ENCODE peak calls at places on chromosomes 16 and 17, in four cellular contexts. E, S, T and Q are unnamed samples.
A peak's percentile ranks its signal among the peaks of the same experiment; 100 is the strongest.

GRCh38 chr16:53504161-53504663 is 1.2 kb upstream of the AKTIP start:
- DNase-seq in S (peak; percentile 31), E (peak; percentile 27), T (peak; percentile 61), Q (peak; percentile 44)

GRCh38 chr17:63961355-63962207 is 11.1 kb downstream of the SCN4A start:
- DNase-seq in T (peak; percentile 63), S (peak; percentile 53), E (peak; percentile 91), Q (peak; percentile 74)

GRCh38 chr16:72902276-72902675 is 145.7 kb downstream of the ZFHX3 start:
- DNase-seq in S (no peak), E (no peak), T (no peak), Q (no peak)

GRCh38 chr16:89720859-89721643 is at the start of the genes VPS9D1 and ZNF276:
- DNase-seq in E (peak; percentile 93), S (peak; percentile 69), T (peak; percentile 61), Q (peak; percentile 80)

GRCh38 chr16:77961811-77962210 is 60.5 kb upstream of the CLEC3A start:
- DNase-seq in S (peak; percentile 59), E (no peak), T (no peak), Q (peak; percentile 1)

GRCh38 chr17:1478418-1478817 is 14.1 kb downstream of the MYO1C start:
- DNase-seq in E (no peak), T (no peak), S (no peak), Q (no peak)

GRCh38 chr17:1592751-1593629 is 30.4 kb upstream of the PITPNA start:
- DNase-seq in T (no peak), E (no peak), S (no peak), Q (no peak)

GRCh38 chr16:50534556-50534955 is 13.6 kb upstream of the NKD1 start:
- DNase-seq in S (no peak), E (no peak), T (no peak), Q (no peak)

GRCh38 chr17:1058423-1059130 is 61.6 kb downstream of the TIMM22 start:
- DNase-seq in T (peak; percentile 27), S (peak; percentile 35), E (no peak), Q (peak; percentile 42)

GRCh38 chr17:42667088-42667951 is 8.2 kb downstream of the TUBG2 start:
- DNase-seq in E (no peak), T (no peak), S (peak; percentile 73), Q (peak; percentile 98)

DNA sequence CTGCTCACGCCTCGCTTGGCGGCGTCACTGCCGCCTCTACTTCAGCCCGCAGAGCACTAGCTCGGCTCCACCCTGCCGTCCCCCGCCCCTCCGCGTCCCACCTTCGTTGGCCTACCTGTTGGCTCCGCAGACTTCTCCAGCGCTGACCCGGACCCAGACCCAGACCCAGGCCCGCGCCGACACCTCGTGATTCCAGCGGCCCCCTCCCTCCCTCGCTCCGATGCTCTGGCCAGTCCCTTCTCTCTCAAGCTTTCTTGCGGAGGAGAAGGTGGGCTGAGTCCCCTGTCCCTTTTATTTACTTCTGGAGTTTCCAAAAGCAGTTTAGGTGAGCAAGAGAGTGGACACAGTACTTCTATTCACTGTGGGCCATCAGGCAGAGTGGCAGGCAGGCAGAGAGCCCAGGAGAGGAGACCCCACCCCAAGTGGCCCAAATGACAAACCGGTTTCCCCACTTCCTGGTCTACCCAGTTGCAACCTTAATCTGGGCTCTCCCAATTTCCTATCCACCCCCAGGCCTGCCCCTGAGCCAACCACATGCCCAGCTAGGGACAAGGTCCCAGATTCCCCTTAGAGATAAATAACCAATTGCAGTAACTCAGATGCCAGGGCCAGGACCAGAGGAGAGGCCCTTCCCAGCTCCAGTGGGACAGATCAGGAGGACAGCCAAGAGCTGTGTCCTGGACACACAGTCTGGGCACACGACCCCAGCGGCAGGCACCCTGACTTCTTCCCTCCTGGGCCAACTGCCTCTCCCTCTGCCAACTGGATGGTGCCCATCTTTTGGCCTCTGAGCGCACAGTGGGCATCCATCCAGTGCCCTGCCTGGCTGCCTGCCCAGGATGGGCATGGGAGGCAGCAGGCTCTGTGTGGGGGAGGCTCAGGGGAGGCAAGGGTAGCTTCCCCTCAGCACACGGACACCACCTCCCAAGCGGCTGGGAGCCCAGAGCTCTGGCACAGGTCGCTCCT is 1.2 kb upstream of the SRCIN1 start:
- DNase-seq in T (no peak), S (no peak), E (no peak), Q (peak; percentile 47)
- H3K4me3 ChIP-seq in T (no peak overlapping the region), S (no peak overlapping the region), E (peak overlapping the region; percentile 53), Q (peak overlapping the region; percentile 59)

GRCh38 chr17:36468903-36469635 is 17.4 kb upstream of the ZNHIT3 start:
- DNase-seq in S (no peak), E (no peak), T (no peak), Q (no peak)

GRCh38 chr17:36474571-36474970 is 11.9 kb upstream of the ZNHIT3 start:
- DNase-seq in E (no peak), T (no peak), S (no peak), Q (no peak)

GRCh38 chr17:36464765-36465088 is 21.8 kb upstream of the ZNHIT3 start:
- DNase-seq in T (no peak), E (no peak), S (no peak), Q (no peak)

GRCh38 chr17:36470499-36470898 is 16.0 kb upstream of the ZNHIT3 start:
- DNase-seq in T (no peak), S (no peak), E (no peak), Q (no peak)

DNA sequence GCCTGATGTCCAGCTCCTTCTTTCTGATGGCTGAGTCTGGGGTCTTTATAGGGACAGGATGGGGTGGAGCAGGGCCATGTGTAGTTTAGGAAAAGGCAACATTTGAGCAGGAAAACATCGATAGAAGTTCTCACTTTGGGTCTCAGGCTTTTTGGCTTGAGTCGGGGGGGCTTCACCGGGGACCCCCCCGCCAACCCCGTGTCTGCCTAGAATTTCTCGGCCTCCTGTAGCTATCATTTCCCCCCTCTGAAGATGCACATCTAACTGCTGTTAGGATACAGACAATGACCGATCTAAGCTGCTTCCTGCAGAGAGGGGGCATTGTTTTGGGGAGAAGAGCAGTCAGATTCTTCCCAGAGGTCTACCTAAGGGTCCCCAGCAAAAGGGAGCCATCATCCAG is 16.7 kb upstream of the ZNHIT3 start:
- DNase-seq in E (no peak), S (no peak), T (no peak), Q (no peak)
- H3K27me3 ChIP-seq in E (peaks cover 15% of the 10 kb centered on the region), S (peaks cover 8% of the 10 kb centered on the region), T (peaks cover 5% of the 10 kb centered on the region), Q (peaks cover 32% of the 10 kb centered on the region)

GRCh38 chr17:58210922-58211321 is 8.1 kb downstream of the MKS1 start:
- DNase-seq in S (no peak), T (no peak), E (no peak), Q (no peak)

GRCh38 chr17:58205936-58206335 is 13.1 kb downstream of the MKS1 start:
- DNase-seq in E (no peak), S (no peak), T (no peak), Q (no peak)

GRCh38 chr17:58204796-58205195 is 12.3 kb downstream of the EPX start:
- DNase-seq in S (no peak), E (no peak), T (no peak), Q (peak; percentile 25)

GRCh38 chr17:58207451-58207850 is 11.6 kb downstream of the MKS1 start:
- DNase-seq in E (no peak), T (no peak), S (no peak), Q (peak; percentile 73)

GRCh38 chr17:58208344-58208743 is 10.7 kb downstream of the MKS1 start:
- DNase-seq in E (no peak), T (no peak), S (no peak), Q (no peak)
- H3K36me3 ChIP-seq in E (peaks cover 20% of the 10 kb centered on the region), T (peaks cover 4% of the 10 kb centered on the region), S (peaks cover 25% of the 10 kb centered on the region), Q (peaks cover 5% of the 10 kb centered on the region)

GRCh38 chr16:56189990-56190902 is 1.0 kb upstream of the GNAO1 start:
- DNase-seq in E (no peak), S (no peak), T (no peak), Q (peak; percentile 23)

GRCh38 chr16:56192644-56192960 is 1.3 kb downstream of the GNAO1 start:
- DNase-seq in E (no peak), S (no peak), T (no peak), Q (no peak)

GRCh38 chr16:56192971-56193936 is 2.0 kb downstream of the GNAO1 start:
- DNase-seq in S (no peak), T (no peak), E (peak; percentile 64), Q (no peak)

GRCh38 chr16:56190903-56191806 is at the start of gene GNAO1:
- DNase-seq in E (peak; percentile 89), T (peak; percentile 7), S (peak; percentile 51), Q (peak; percentile 82)

DNA sequence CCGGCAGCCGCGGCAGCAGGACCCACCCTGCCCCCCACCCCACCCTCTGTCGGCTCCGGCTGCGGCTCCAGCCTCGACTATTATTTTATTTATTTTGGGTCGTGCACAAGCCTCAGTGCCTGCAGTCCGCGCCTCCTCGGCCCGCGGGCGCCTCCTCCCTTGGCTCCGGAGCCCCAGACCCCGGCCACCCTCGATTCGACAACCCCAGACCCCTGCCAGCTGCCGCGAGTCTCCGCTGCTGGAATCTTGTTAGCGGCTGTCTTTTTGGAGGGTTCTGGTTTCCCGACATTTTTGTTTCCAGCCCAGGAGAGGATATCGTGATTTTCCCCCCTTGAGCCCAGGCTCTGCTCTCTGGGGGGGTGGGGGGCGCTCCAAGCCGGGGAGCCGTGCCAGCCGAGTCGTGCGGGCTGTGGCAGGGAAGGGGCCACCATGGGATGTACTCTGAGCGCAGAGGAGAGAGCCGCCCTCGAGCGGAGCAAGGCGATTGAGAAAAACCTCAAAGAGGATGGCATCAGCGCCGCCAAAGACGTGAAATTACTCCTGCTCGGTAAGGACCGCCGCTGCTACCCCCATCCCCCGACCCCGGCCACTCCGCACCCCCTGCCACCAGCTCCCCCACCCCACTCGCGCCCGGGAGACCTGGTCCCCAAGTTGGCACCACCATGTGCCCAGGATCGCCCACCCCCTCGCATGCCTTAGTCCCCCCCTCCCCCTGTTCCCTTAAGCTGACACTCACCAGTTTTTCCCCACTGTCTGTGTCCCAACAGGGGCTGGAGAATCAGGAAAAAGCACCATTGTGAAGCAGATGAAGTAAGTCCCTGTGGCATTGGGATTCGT is 736 bp downstream of the GNAO1 start:
- DNase-seq in S (no peak), T (no peak), E (no peak), Q (peak; percentile 16)
- H3K4me3 ChIP-seq in S (peak overlapping the region; percentile 55), T (peak overlapping the region; percentile 46), E (peak overlapping the region; percentile 49), Q (peak overlapping the region; percentile 56)

GRCh38 chr17:80190716-80191115 is 20.9 kb downstream of the CARD14 start:
- DNase-seq in T (no peak), E (no peak), S (no peak), Q (no peak)
- H3K27me3 ChIP-seq in T (no peaks in the 10 kb centered on the region), E (no peaks in the 10 kb centered on the region), S (peaks cover 25% of the 10 kb centered on the region), Q (no peaks in the 10 kb centered on the region)